ENCODE peak calls at places on chromosome 22, in six cellular contexts. J is astrocyte of the spinal cord, K is type B pancreatic cell, W is heart right ventricle, N is thoracic aorta, X is AG04450. V is an unnamed sample.

GRCh38 chr22:39949964-39950737 is 10.0 kb upstream of the TMA7B start:
- DNase-seq in J (no peak), K (no peak), W (no peak), N (no peak), X (no peak), V (no peak)

GRCh38 chr22:25750569-25751173 is 8.7 kb downstream of the MYO18B start:
- DNase-seq in J (no peak), K (no peak), W (no peak), N (no peak), X (no peak), V (no peak)

GRCh38 chr22:42258126-42258525 is 12.3 kb downstream of the TCF20 start:
- DNase-seq in J (no peak), K (no peak), W (no peak), N (no peak), X (no peak), V (no peak)

GRCh38 chr22:50535113-50535512 is 5.3 kb upstream of the TYMP start:
- DNase-seq in J (no peak), K (no peak), W (no peak), N (no peak), X (no peak), V (no peak)

GRCh38 chr22:40348025-40348658 is 1.8 kb downstream of the ADSL start:
- DNase-seq in J (peak), K (no peak), W (peak), N (no peak), X (no peak), V (no peak)

GRCh38 chr22:50307891-50308596 is 598 bp upstream of the PLXNB2 start:
- DNase-seq in J (no peak), K (no peak), W (no peak), N (no peak), X (no peak), V (no peak)

GRCh38 chr22:26939466-26939865 is 282.1 kb downstream of the MIAT start:
- DNase-seq in J (no peak), K (no peak), W (no peak), N (no peak), X (no peak), V (no peak)

GRCh38 chr22:49608228-49608627 is 219.4 kb downstream of the BRD1 start:
- DNase-seq in J (no peak), K (no peak), W (no peak), N (no peak), X (no peak), V (no peak)

GRCh38 chr22:38455530-38456271 is 702 bp upstream of the KCNJ4 start:
- DNase-seq in J (no peak), K (no peak), W (no peak), N (no peak), X (no peak), V (no peak)

GRCh38 chr22:24423519-24424000 is 3.8 kb upstream of the ADORA2A start:
- DNase-seq in J (no peak), K (peak), W (peak), N (no peak), X (no peak), V (peak)

GRCh38 chr22:47918276-47918928 is 1156.0 kb downstream of the TBC1D22A start:
- DNase-seq in J (no peak), K (no peak), W (no peak), N (no peak), X (no peak), V (no peak)

GRCh38 chr22:40421941-40422340 is 51.5 kb downstream of the SGSM3 start:
- DNase-seq in J (no peak), K (no peak), W (no peak), N (no peak), X (no peak), V (no peak)

GRCh38 chr22:33882991-33883390 is 37.3 kb downstream of the LARGE1 start:
- DNase-seq in J (no peak), K (no peak), W (no peak), N (no peak), X (no peak), V (no peak)

GRCh38 chr22:45972091-45972867 is 4.7 kb downstream of the WNT7B start:
- DNase-seq in J (peak), K (no peak), W (no peak), N (no peak), X (no peak), V (no peak)

GRCh38 chr22:41845380-41846267 is 12.7 kb downstream of the SREBF2 start:
- DNase-seq in J (no peak), K (no peak), W (no peak), N (no peak), X (no peak), V (no peak)

GRCh38 chr22:50599816-50600454 is 658 bp upstream of the MAPK8IP2 start:
- DNase-seq in J (no peak), K (no peak), W (peak), N (no peak), X (no peak), V (peak)

GRCh38 chr22:17817511-17818065 is 43.3 kb upstream of the BID start:
- DNase-seq in J (no peak), K (no peak), W (no peak), N (no peak), X (no peak), V (no peak)

GRCh38 chr22:23774922-23775436 is 2.3 kb downstream of the MMP11 start:
- DNase-seq in J (peak), K (no peak), W (peak), N (no peak), X (no peak), V (no peak)

GRCh38 chr22:49721211-49721763 is 106.4 kb downstream of the BRD1 start:
- DNase-seq in J (no peak), K (peak), W (no peak), N (no peak), X (no peak), V (no peak)

GRCh38 chr22:28435271-28435825 is 244.3 kb downstream of the TTC28 start:
- DNase-seq in J (no peak), K (no peak), W (peak), N (no peak), X (no peak), V (peak)

V was measured in heart left ventricle.